ENCODE peak calls at places on chromosome 16, in four cellular contexts. A is ovary, Y is heart right ventricle, L is neural progenitor cell. U is an unnamed sample.
A peak's percentile ranks its signal among the peaks of the same experiment; 100 is the strongest.

GRCh38 chr16:86534779-86535605 is 20.0 kb downstream of the MTHFSD start:
- DNase-seq in A (no peak), Y (no peak), L (no peak), U (no peak)

GRCh38 chr16:14369734-14370598 is 260.1 kb downstream of the PARN start:
- DNase-seq in A (peak; percentile 84), Y (peak; percentile 35), L (no peak), U (no peak)

GRCh38 chr16:89873822-89874689 is 664 bp downstream of the TCF25 start:
- DNase-seq in A (peak; percentile 98), Y (peak; percentile 97), L (peak; percentile 96), U (peak; percentile 96)

GRCh38 chr16:11893571-11893970 is 22.2 kb downstream of the GSPT1 start:
- DNase-seq in A (no peak), Y (no peak), L (no peak), U (no peak)

GRCh38 chr16:50067290-50067853 is 1.6 kb downstream of the HEATR3 start:
- DNase-seq in A (no peak), Y (no peak), L (peak; percentile 53), U (no peak)

GRCh38 chr16:13436641-13437423 is 483.1 kb upstream of the ERCC4 start:
- DNase-seq in A (no peak), Y (no peak), L (no peak), U (no peak)

GRCh38 chr16:66478733-66479511 is 51.8 kb downstream of the BEAN1 start:
- DNase-seq in A (peak; percentile 75), Y (peak; percentile 70), L (peak; percentile 69), U (peak; percentile 68)

GRCh38 chr16:55041540-55042234 is 111.0 kb downstream of the IRX5 start:
- DNase-seq in A (no peak), Y (no peak), L (no peak), U (no peak)

GRCh38 chr16:67240506-67240905 is 6.8 kb downstream of the FHOD1 start:
- DNase-seq in A (no peak), Y (no peak), L (no peak), U (no peak)

GRCh38 chr16:14300631-14301149 is 229.6 kb downstream of the MRTFB start:
- DNase-seq in A (peak; percentile 77), Y (peak; percentile 56), L (peak; percentile 62), U (no peak)

GRCh38 chr16:55660026-55660425 is 4.2 kb downstream of the SLC6A2 start:
- DNase-seq in A (no peak), Y (no peak), L (no peak), U (no peak)

GRCh38 chr16:397736-398332 is 835 bp downstream of the NME4 start:
- DNase-seq in A (peak; percentile 78), Y (peak; percentile 74), L (peak; percentile 91), U (no peak)

GRCh38 chr16:20971420-20971819 is 70.8 kb downstream of the LYRM1 start:
- DNase-seq in A (no peak), Y (no peak), L (no peak), U (no peak)

GRCh38 chr16:50298591-50299507 is 32.5 kb downstream of the ADCY7 start:
- DNase-seq in A (no peak), Y (peak; percentile 6), L (no peak), U (no peak)

GRCh38 chr16:82633964-82634600 is 7.3 kb downstream of the CDH13 start:
- DNase-seq in A (no peak), Y (peak; percentile 42), L (no peak), U (no peak)

GRCh38 chr16:23365602-23366240 is 63.6 kb downstream of the SCNN1B start:
- DNase-seq in A (no peak), Y (no peak), L (no peak), U (no peak)

GRCh38 chr16:75176926-75177325 is 28.6 kb downstream of the ZFP1 start:
- DNase-seq in A (no peak), Y (no peak), L (no peak), U (no peak)

GRCh38 chr16:75169899-75170405 is 21.6 kb downstream of the ZFP1 start:
- DNase-seq in A (no peak), Y (no peak), L (no peak), U (no peak)

GRCh38 chr16:75175074-75175473 is 26.8 kb downstream of the ZFP1 start:
- DNase-seq in A (no peak), Y (no peak), L (no peak), U (no peak)

DNA sequence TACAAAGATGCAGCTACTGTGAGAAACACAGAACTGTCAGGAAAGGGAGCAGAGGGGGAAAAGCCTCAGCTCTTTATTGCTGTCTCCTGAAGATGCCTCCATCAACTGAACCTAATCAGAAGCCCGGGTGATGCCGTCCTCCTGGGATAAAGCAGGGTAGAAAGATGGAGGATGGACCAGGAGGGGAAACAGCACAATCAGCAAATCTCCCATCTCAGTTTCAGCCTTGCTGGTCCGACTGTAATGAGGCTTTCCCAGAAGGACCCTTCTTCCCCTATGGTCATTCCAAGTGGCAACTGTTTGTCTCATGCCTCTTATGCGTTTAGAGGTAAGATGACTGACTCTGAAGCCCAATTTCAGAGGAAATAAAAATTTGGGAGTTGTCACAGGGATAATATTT is 24.3 kb downstream of the ZFP1 start:
- DNase-seq in A (no peak), Y (no peak), L (no peak), U (no peak)
- H3K9me3 ChIP-seq in A (peaks cover 15% of the 10 kb centered on the region), Y (peaks cover 39% of the 10 kb centered on the region), L (peaks cover 33% of the 10 kb centered on the region), U (peaks cover 13% of the 10 kb centered on the region)

GRCh38 chr16:6265956-6266355 is 1066.7 kb upstream of the RBFOX1 start:
- DNase-seq in A (no peak), Y (no peak), L (no peak), U (no peak)

GRCh38 chr16:6266703-6267102 is 1065.9 kb upstream of the RBFOX1 start:
- DNase-seq in A (no peak), Y (no peak), L (no peak), U (no peak)

GRCh38 chr16:6267682-6268081 is 1065.0 kb upstream of the RBFOX1 start:
- DNase-seq in A (no peak), Y (no peak), L (no peak), U (no peak)
- H3K9me3 ChIP-seq in A (no peaks in the 10 kb centered on the region), Y (no peaks in the 10 kb centered on the region), L (no peaks in the 10 kb centered on the region), U (no peaks in the 10 kb centered on the region)

DNA sequence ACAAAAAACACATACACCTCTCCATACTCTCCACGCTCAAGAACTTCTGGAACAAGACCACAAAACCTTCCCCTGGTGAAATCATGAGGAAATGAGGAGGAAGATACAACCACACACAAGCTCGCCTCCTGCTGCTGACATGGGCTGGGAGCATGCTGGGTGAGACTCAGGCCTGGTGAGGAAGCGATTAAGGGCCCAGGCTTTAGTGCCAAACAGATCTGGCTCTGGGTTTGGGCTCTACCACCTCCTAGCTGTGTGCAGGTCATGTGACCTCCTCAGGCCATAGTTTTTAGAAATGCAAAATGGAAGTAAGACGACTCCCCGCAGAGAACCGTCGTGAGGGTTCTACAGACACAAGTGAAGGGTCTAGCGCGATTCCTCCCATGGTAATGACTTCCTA is 41.3 kb downstream of the VAC14 start:
- DNase-seq in A (no peak), Y (no peak), L (no peak), U (no peak)
- H3K9me3 ChIP-seq in A (no peaks in the 10 kb centered on the region), Y (no peaks in the 10 kb centered on the region), L (no peaks in the 10 kb centered on the region), U (no peaks in the 10 kb centered on the region)

GRCh38 chr16:3220839-3221238 is 14.1 kb downstream of the ZNF200 start:
- DNase-seq in A (no peak), Y (no peak), L (no peak), U (no peak)
- H3K9me3 ChIP-seq in A (peaks cover 27% of the 10 kb centered on the region), Y (peaks cover 55% of the 10 kb centered on the region), L (peaks cover 24% of the 10 kb centered on the region), U (peaks cover 27% of the 10 kb centered on the region)

GRCh38 chr16:10402975-10403374 is 17.1 kb downstream of the ATF7IP2 start:
- DNase-seq in A (no peak), Y (no peak), L (no peak), U (no peak)

GRCh38 chr16:10412935-10413601 is 27.2 kb downstream of the ATF7IP2 start:
- DNase-seq in A (no peak), Y (no peak), L (no peak), U (no peak)

GRCh38 chr16:10410469-10410868 is 24.6 kb downstream of the ATF7IP2 start:
- DNase-seq in A (no peak), Y (no peak), L (no peak), U (no peak)

GRCh38 chr16:10405386-10405939 is 19.6 kb downstream of the ATF7IP2 start:
- DNase-seq in A (no peak), Y (no peak), L (no peak), U (no peak)

GRCh38 chr16:10408824-10409381 is 23.0 kb downstream of the ATF7IP2 start:
- DNase-seq in A (no peak), Y (no peak), L (no peak), U (no peak)
- H3K9me3 ChIP-seq in A (peaks cover 6% of the 10 kb centered on the region), Y (peaks cover 62% of the 10 kb centered on the region), L (no peaks in the 10 kb centered on the region), U (peaks cover 7% of the 10 kb centered on the region)

GRCh38 chr16:35706901-35707300 is 2247.5 kb downstream of the TP53TG3F start:
- DNase-seq in A (no peak), Y (no peak), L (no peak), U (no peak)
- H3K9me3 ChIP-seq in A (no peaks in the 10 kb centered on the region), Y (no peaks in the 10 kb centered on the region), L (peaks cover 73% of the 10 kb centered on the region), U (no peaks in the 10 kb centered on the region)

U was measured in T-helper 17 cell.